ENCODE peak calls at places on chromosomes 5 and 9, in four cellular contexts. P is tibial nerve, T is A673, R is heart right ventricle. D is an unnamed sample.

GRCh38 chr5:112757468-112758208 is 20.0 kb downstream of the APC start:
- DNase-seq in T (peak), R (no peak), P (peak), D (no peak)

GRCh38 chr9:114629563-114630090 is 18.5 kb downstream of the TMEM268 start:
- DNase-seq in P (no peak), T (no peak), R (no peak), D (no peak)

GRCh38 chr5:107486489-107486888 is 184.2 kb downstream of the EFNA5 start:
- DNase-seq in T (no peak), R (no peak), P (no peak), D (peak)

GRCh38 chr9:92122061-92122460 is 6.8 kb upstream of the SPTLC1 start:
- DNase-seq in T (no peak), P (no peak), R (no peak), D (no peak)

GRCh38 chr5:37844004-37844403 is 4.2 kb upstream of the GDNF start:
- DNase-seq in R (no peak), T (no peak), P (no peak), D (no peak)

GRCh38 chr5:135033866-135034185 is 202 bp downstream of the PITX1 start:
- DNase-seq in R (no peak), T (peak), P (no peak), D (no peak)

GRCh38 chr5:144187699-144188294 is 17.1 kb downstream of the KCTD16 start:
- DNase-seq in T (peak), P (peak), R (no peak), D (peak)

GRCh38 chr9:134785325-134786108 is 95.1 kb upstream of the FCN2 start:
- DNase-seq in T (no peak), R (peak), P (peak), D (no peak)

GRCh38 chr5:34697308-34698108 is 41.4 kb downstream of the RAI14 start:
- DNase-seq in P (no peak), T (no peak), R (no peak), D (no peak)

GRCh38 chr5:140294753-140295152 is 8.1 kb downstream of the PFDN1 start:
- DNase-seq in P (no peak), R (no peak), T (no peak), D (no peak)

GRCh38 chr5:120516799-120517198 is 52.7 kb downstream of the PRR16 start:
- DNase-seq in T (peak), R (no peak), P (no peak), D (no peak)

GRCh38 chr5:6282360-6282759 is 96.0 kb downstream of the MED10 start:
- DNase-seq in T (no peak), P (no peak), R (no peak), D (no peak)

GRCh38 chr5:88826959-88827585 is 55.9 kb downstream of the MEF2C start:
- DNase-seq in T (no peak), P (peak), R (peak), D (no peak)

DNA sequence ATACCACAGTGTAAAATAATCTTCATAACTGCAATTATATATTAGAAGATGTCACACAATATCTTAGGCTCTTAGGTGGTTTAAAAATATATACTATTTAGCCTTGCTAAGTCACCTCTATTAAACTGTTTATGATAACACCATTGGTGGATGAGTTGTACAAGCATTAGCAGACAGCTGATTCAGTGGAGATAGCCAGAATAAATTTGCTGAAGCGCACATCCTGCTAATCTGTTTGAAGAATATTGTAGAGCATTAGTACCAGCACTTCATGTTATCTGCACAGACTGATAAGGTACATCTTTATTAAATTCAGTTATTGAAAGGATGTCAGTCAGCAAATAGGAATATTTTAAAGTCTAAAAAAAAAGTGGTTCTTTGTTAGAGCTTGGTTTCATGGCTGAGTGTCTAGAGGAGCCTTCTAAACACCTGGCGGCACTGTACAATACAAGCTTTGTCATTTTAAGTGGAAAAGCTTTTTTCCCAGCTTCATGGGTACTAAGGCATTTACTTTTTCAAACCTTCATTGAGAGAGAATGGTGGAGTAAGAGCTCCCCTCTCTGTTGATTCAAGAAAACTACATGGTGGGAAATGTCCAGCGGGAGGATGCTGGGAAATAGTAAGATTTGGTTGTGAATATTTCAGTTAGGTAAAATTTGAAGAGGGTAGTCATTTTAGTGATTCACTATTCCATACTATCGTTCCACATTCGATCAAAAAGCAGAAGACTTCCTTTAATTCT is 275.1 kb downstream of the SLF1 start:
- DNase-seq in R (no peak), P (no peak), T (peak), D (no peak)
- TF ChIP-seq CTCF in R (peak), P (peak), T (peak), D (no peak)

DNA sequence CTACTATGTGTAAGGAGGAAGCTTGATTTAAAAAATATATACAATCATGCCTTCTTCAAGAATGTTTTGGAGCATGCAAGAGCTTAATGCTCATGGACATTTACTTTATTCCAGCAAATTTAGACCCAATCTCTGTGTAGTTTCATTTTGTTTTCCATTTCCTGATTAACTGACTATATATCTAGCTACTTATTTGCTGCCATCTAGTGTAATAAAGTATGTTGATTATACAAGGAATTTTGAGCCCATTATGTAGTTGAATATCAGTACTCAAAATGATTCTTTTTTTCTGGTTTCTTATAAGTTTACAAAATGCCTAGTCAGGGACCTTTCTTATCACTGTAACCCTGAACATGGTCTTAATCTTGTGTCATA is 100.0 kb upstream of the CCDC152 start:
- DNase-seq in T (no peak), P (no peak), R (no peak), D (no peak)
- TF ChIP-seq CTCF in T (peak), P (peak), R (peak), D (no peak)

GRCh38 chr9:133163559-133164208 is at the start of gene GBGT1:
- DNase-seq in T (peak), P (peak), R (peak), D (no peak)
- TF ChIP-seq CTCF in T (no peak), P (no peak), R (no peak), D (no peak)

GRCh38 chr5:83516962-83517750 is 45.6 kb downstream of the VCAN start:
- DNase-seq in R (no peak), P (no peak), T (no peak), D (no peak)
- TF ChIP-seq CTCF in R (no peak), P (no peak), T (no peak), D (no peak)

DNA sequence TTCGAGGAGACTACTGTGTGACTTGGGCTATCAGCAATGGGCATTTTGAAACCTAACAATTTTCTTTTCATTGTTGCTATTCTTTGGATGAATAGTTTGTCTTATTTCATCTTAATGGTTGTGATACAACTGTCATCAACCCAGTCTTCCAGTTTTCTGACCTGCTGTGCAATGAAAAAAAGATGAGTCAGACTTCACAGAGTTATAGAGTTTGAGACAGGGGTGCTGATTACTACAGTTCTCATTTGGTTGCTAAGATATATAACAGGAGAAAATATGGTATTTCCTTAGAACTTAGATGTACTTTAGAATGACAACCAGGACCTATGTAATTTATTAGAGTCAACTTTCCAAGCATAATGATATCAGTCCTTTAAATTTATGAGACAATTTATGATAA is 564.4 kb upstream of the NUDT12 start:
- DNase-seq in P (no peak), T (peak), R (no peak), D (no peak)
- TF ChIP-seq CTCF in P (no peak), T (no peak), R (no peak), D (no peak)

DNA sequence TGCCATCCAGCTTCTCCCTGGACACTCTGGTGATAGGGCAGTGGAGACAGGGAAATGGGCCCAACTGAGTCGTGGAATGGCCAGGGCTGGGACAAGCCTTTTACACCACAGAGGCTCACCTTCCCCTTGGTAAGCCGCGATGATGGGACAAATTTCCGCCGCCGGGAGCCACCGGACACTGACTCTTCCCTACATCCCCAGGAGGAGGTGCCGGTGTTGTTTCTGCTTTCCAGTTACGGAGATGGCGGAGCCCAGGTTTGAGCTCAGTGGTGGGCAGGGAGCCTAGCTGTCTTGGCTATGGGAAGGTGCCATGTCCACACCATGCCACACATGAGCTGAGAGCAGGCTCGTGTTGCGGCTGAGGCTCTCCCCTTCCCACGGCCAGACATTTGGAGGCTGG is 19.9 kb upstream of the WNK2 start:
- DNase-seq in P (no peak), R (no peak), T (no peak), D (no peak)
- TF ChIP-seq CTCF in P (no peak), R (no peak), T (no peak), D (no peak)

D was measured in natural killer cell.